ENCODE peak calls at places on chromosomes 4 and X, in ten cellular contexts. B is suprapubic skin, C is IMR-90, F is left ventricle myocardium inferior, E is endothelial cell of umbilical vein, L is A673, W is GM23248, R is thoracic aorta, D is heart left ventricle, X is brain microvascular endothelial cell. K is an unnamed sample.
A peak's percentile ranks its signal among the peaks of the same experiment; 100 is the strongest.

GRCh38 chrX:118459494-118459893 is 36.1 kb upstream of the DOCK11 start:
- DNase-seq in B (no peak), C (peak; percentile 47), F (no peak), E (peak; percentile 12), L (peak; percentile 30), W (peak; percentile 65), R (no peak), D (no peak), X (peak; percentile 11), K (no peak)

GRCh38 chrX:109890910-109891502 is 111.9 kb upstream of the TMEM164 start:
- DNase-seq in B (no peak), C (peak; percentile 59), F (peak; percentile 15), E (peak; percentile 53), L (peak; percentile 77), W (peak; percentile 55), R (no peak), D (peak; percentile 35), X (peak; percentile 45), K (no peak)

GRCh38 chrX:38987135-38987780 is 186.0 kb downstream of the MID1IP1 start:
- DNase-seq in B (no peak), C (peak; percentile 8), F (no peak), E (no peak), L (no peak), W (no peak), R (no peak), D (no peak), X (no peak), K (no peak)

GRCh38 chrX:117973175-117974075 is 143.2 kb downstream of the KLHL13 start:
- DNase-seq in B (no peak), C (no peak), F (no peak), E (no peak), L (peak; percentile 23), W (no peak), R (no peak), D (no peak), X (no peak), K (no peak)

GRCh38 chr4:87120411-87121162 is 99.8 kb downstream of the KLHL8 start:
- DNase-seq in B (no peak), C (peak; percentile 87), F (no peak), E (peak; percentile 70), L (no peak), W (no peak), R (peak; percentile 19), D (peak; percentile 72), X (peak; percentile 49), K (peak; percentile 84)

GRCh38 chr4:95835672-95836071 is 4.2 kb upstream of the PDHA2 start:
- DNase-seq in B (no peak), C (no peak), F (no peak), E (peak; percentile 21), L (peak; percentile 49), W (no peak), R (no peak), D (no peak), X (no peak), K (no peak)

GRCh38 chrX:3384330-3384729 is 37.9 kb upstream of the MXRA5 start:
- DNase-seq in B (no peak), C (no peak), F (no peak), E (no peak), L (no peak), W (peak; percentile 10), R (no peak), D (no peak), X (peak; percentile 1), K (no peak)

GRCh38 chrX:15786930-15787329 is 3.4 kb upstream of the ZRSR2 start:
- DNase-seq in B (no peak), C (no peak), F (no peak), E (no peak), L (no peak), W (no peak), R (no peak), D (no peak), X (no peak), K (no peak)

GRCh38 chr4:10240691-10241090 is 124.1 kb upstream of the WDR1 start:
- DNase-seq in B (no peak), C (no peak), F (no peak), E (no peak), L (no peak), W (no peak), R (no peak), D (no peak), X (no peak), K (no peak)

GRCh38 chrX:77160301-77160700 is 286.9 kb upstream of the FGF16 start:
- DNase-seq in B (no peak), C (no peak), F (no peak), E (no peak), L (peak; percentile 6), W (peak; percentile 37), R (no peak), D (no peak), X (no peak), K (no peak)

GRCh38 chr4:184838249-184839074 is 12.7 kb upstream of the ACSL1 start:
- DNase-seq in B (no peak), C (peak; percentile 34), F (no peak), E (no peak), L (no peak), W (peak; percentile 41), R (no peak), D (no peak), X (no peak), K (no peak)

GRCh38 chrX:151780621-151781020 is 46.1 kb downstream of the CNGA2 start:
- DNase-seq in B (no peak), C (no peak), F (no peak), E (no peak), L (no peak), W (no peak), R (no peak), D (no peak), X (no peak), K (peak; percentile 62)

GRCh38 chr4:88818650-88819470 is 121.2 kb upstream of the NAP1L5 start:
- DNase-seq in B (no peak), C (peak; percentile 59), F (no peak), E (peak; percentile 75), L (peak; percentile 41), W (peak; percentile 65), R (no peak), D (peak; percentile 25), X (peak; percentile 46), K (no peak)

GRCh38 chrX:145823132-145823531 is 5.5 kb downstream of the SLITRK2 start:
- DNase-seq in B (no peak), C (no peak), F (no peak), E (no peak), L (no peak), W (no peak), R (no peak), D (no peak), X (no peak), K (no peak)

GRCh38 chr4:24795666-24796381 is 451 bp downstream of the SOD3 start:
- DNase-seq in B (no peak), C (no peak), F (no peak), E (no peak), L (no peak), W (no peak), R (no peak), D (no peak), X (no peak), K (no peak)
- H3K27ac ChIP-seq in B (peak overlapping the region; percentile 83), C (peak overlapping the region; percentile 35), F (peak overlapping the region; percentile 82), E (no peak overlapping the region), L (no peak overlapping the region), W (peak overlapping the region; percentile 55), R (peak overlapping the region; percentile 96), D (peak overlapping the region; percentile 84), X (no peak overlapping the region), K (peak overlapping the region; percentile 94)

GRCh38 chr4:154009191-154009590 is 220.3 kb upstream of the SFRP2 start:
- DNase-seq in B (no peak), C (no peak), F (no peak), E (no peak), L (no peak), W (peak; percentile 53), R (no peak), D (no peak), X (no peak), K (no peak)

GRCh38 chr4:154013576-154013975 is 224.7 kb upstream of the SFRP2 start:
- DNase-seq in B (no peak), C (no peak), F (no peak), E (no peak), L (no peak), W (no peak), R (no peak), D (no peak), X (no peak), K (no peak)

GRCh38 chr4:154014401-154015105 is 225.7 kb upstream of the SFRP2 start:
- DNase-seq in B (no peak), C (no peak), F (no peak), E (no peak), L (no peak), W (no peak), R (no peak), D (no peak), X (no peak), K (no peak)

GRCh38 chr4:154009795-154010194 is 220.9 kb upstream of the SFRP2 start:
- DNase-seq in B (no peak), C (no peak), F (no peak), E (no peak), L (no peak), W (no peak), R (no peak), D (no peak), X (no peak), K (no peak)

DNA sequence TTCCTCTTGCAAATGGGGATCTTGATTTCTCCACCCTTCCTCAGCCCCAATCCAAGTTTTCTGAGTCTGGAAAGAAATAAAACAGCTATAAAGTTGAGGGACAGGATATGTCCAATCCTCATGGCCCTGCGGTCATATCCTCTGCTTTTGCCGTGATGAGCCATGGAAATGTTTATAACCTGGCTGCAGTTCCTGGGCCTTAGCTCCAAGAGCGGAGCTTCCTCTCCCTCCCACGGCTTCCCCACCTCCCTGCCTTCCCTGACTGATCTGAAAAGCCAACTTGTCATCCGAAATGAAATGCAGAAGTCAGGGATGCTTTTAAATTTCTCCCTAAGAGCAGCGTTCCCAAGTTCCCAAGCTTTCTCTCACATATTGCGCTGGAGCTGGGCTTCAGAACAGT is 221.5 kb upstream of the SFRP2 start:
- DNase-seq in B (no peak), C (no peak), F (no peak), E (no peak), L (no peak), W (peak; percentile 76), R (no peak), D (no peak), X (no peak), K (no peak)
- H3K27ac ChIP-seq in B (peak overlapping the region; percentile 73), C (no peak overlapping the region), F (peak overlapping the region; percentile 16), E (no peak overlapping the region), L (no peak overlapping the region), W (peak overlapping the region; percentile 58), R (no peak overlapping the region), D (no peak overlapping the region), X (no peak overlapping the region), K (peak overlapping the region; percentile 16)

DNA sequence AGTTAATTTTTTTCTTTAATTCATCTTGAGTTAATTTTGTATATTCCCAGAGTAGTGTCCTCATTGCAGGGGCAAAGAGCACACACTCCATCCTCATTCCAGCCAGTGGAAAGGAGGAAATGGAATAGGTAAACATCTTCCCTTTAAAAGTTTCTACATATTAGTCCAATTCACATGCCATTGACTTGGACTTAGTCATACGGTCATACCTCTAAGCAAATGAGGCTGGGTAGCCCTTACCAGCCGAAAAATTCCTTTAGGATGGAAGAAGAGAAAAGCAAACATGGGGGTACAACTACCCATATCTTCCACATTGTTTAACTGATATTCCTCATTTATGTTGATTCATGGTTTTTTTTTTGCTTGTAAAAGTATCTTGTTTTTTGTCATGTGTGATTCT is 37.4 kb upstream of the NDP start:
- DNase-seq in B (no peak), C (no peak), F (no peak), E (no peak), L (no peak), W (no peak), R (no peak), D (no peak), X (no peak), K (no peak)
- H3K27ac ChIP-seq in B (no peak overlapping the region), C (no peak overlapping the region), F (no peak overlapping the region), E (no peak overlapping the region), L (no peak overlapping the region), W (no peak overlapping the region), R (no peak overlapping the region), D (no peak overlapping the region), X (no peak overlapping the region), K (no peak overlapping the region)

GRCh38 chr4:86117781-86118302 is 242.0 kb downstream of the MAPK10 start:
- DNase-seq in B (no peak), C (peak; percentile 84), F (no peak), E (no peak), L (no peak), W (peak; percentile 94), R (no peak), D (no peak), X (peak; percentile 88), K (no peak)
- H3K27ac ChIP-seq in B (no peak overlapping the region), C (no peak overlapping the region), F (no peak overlapping the region), E (no peak overlapping the region), L (no peak overlapping the region), W (peak overlapping the region; percentile 86), R (no peak overlapping the region), D (no peak overlapping the region), X (peak overlapping the region; percentile 62), K (no peak overlapping the region)

K was measured in coronary artery.